ENCODE peak calls at places on chromosomes 3 and 15, in ten cellular contexts. L, X, G, A, N, W, V, D, S and B are unnamed samples.

GRCh38 chr3:184015381-184016019 is 2.2 kb downstream of the ABCC5 start:
- DNase-seq in L (peak), X (no peak), G (no peak), A (peak), N (peak), W (no peak), V (peak), D (no peak), S (no peak), B (no peak)

GRCh38 chr3:190826018-190826417 is 36.5 kb downstream of the GMNC start:
- DNase-seq in L (no peak), X (no peak), G (no peak), A (no peak), N (no peak), W (no peak), V (no peak), D (no peak), S (no peak), B (no peak)

GRCh38 chr15:88605507-88606436 is 15.4 kb upstream of the AEN start:
- DNase-seq in L (no peak), X (peak), G (no peak), A (peak), N (peak), W (peak), V (peak), D (no peak), S (peak), B (peak)

GRCh38 chr3:108300103-108300849 is 3.9 kb downstream of the HHLA2 start:
- DNase-seq in L (no peak), X (no peak), G (no peak), A (no peak), N (no peak), W (no peak), V (no peak), D (no peak), S (no peak), B (no peak)

GRCh38 chr15:47885921-47886320 is 168.6 kb downstream of the SEMA6D start:
- DNase-seq in L (no peak), X (no peak), G (no peak), A (no peak), N (no peak), W (no peak), V (no peak), D (no peak), S (no peak), B (peak)

GRCh38 chr3:13301295-13301987 is 118.7 kb downstream of the NUP210 start:
- DNase-seq in L (no peak), X (no peak), G (no peak), A (no peak), N (no peak), W (no peak), V (no peak), D (no peak), S (no peak), B (peak)

GRCh38 chr3:9290556-9290955 is 41.1 kb upstream of the SRGAP3 start:
- DNase-seq in L (no peak), X (no peak), G (no peak), A (no peak), N (no peak), W (no peak), V (no peak), D (no peak), S (no peak), B (no peak)

GRCh38 chr15:30956216-30956803 is 35.1 kb downstream of the MTMR10 start:
- DNase-seq in L (no peak), X (no peak), G (no peak), A (no peak), N (no peak), W (no peak), V (no peak), D (no peak), S (no peak), B (peak)

GRCh38 chr3:14587733-14588360 is 47.7 kb upstream of the GRIP2 start:
- DNase-seq in L (no peak), X (no peak), G (no peak), A (no peak), N (no peak), W (no peak), V (no peak), D (no peak), S (no peak), B (peak)

GRCh38 chr3:154178172-154178571 is 57.0 kb downstream of the ARHGEF26 start:
- DNase-seq in L (no peak), X (no peak), G (no peak), A (no peak), N (no peak), W (no peak), V (no peak), D (no peak), S (no peak), B (no peak)

GRCh38 chr3:78204977-78205376 is 1165.1 kb downstream of the ROBO2 start:
- DNase-seq in L (no peak), X (peak), G (peak), A (peak), N (peak), W (no peak), V (no peak), D (no peak), S (no peak), B (no peak)

GRCh38 chr15:42348083-42348482 is 11.2 kb upstream of the CAPN3 start:
- DNase-seq in L (no peak), X (no peak), G (no peak), A (no peak), N (no peak), W (no peak), V (no peak), D (no peak), S (no peak), B (no peak)

GRCh38 chr3:153528473-153528872 is 366.4 kb downstream of the RAP2B start:
- DNase-seq in L (no peak), X (no peak), G (no peak), A (no peak), N (no peak), W (no peak), V (no peak), D (no peak), S (no peak), B (no peak)

GRCh38 chr3:197547618-197548017 is 8.2 kb downstream of the BDH1 start:
- DNase-seq in L (no peak), X (no peak), G (no peak), A (no peak), N (no peak), W (no peak), V (peak), D (no peak), S (no peak), B (no peak)

GRCh38 chr3:185900228-185900627 is 37.6 kb downstream of the TRA2B start:
- DNase-seq in L (no peak), X (no peak), G (peak), A (no peak), N (no peak), W (no peak), V (no peak), D (no peak), S (no peak), B (peak)

GRCh38 chr3:13825317-13825590 is 54.6 kb downstream of the WNT7A start:
- DNase-seq in L (no peak), X (no peak), G (no peak), A (no peak), N (no peak), W (no peak), V (no peak), D (no peak), S (no peak), B (no peak)

GRCh38 chr15:48582472-48583235 is 62.9 kb downstream of the FBN1 start:
- DNase-seq in L (no peak), X (no peak), G (peak), A (peak), N (no peak), W (no peak), V (no peak), D (no peak), S (no peak), B (peak)

GRCh38 chr3:13600950-13601691 is 52.2 kb downstream of the FBLN2 start:
- DNase-seq in L (no peak), X (no peak), G (no peak), A (no peak), N (no peak), W (no peak), V (no peak), D (no peak), S (no peak), B (peak)

GRCh38 chr3:11544413-11545181 is 99.1 kb downstream of the VGLL4 start:
- DNase-seq in L (no peak), X (no peak), G (no peak), A (no peak), N (no peak), W (no peak), V (peak), D (no peak), S (no peak), B (no peak)

GRCh38 chr15:78641876-78642275 is 866 bp upstream of the CHRNB4 start:
- DNase-seq in L (no peak), X (no peak), G (no peak), A (no peak), N (no peak), W (no peak), V (no peak), D (no peak), S (no peak), B (no peak)

GRCh38 chr15:58864602-58865419 is 68.7 kb downstream of the SLTM start:
- DNase-seq in L (peak), X (no peak), G (no peak), A (no peak), N (no peak), W (no peak), V (peak), D (no peak), S (no peak), B (no peak)

GRCh38 chr3:117871934-117872333 is 1162.4 kb downstream of the TUSC7 start:
- DNase-seq in L (no peak), X (no peak), G (no peak), A (no peak), N (no peak), W (no peak), V (no peak), D (no peak), S (no peak), B (no peak)

GRCh38 chr3:185280572-185281365 is 26.9 kb upstream of the EHHADH start:
- DNase-seq in L (peak), X (peak), G (no peak), A (peak), N (peak), W (no peak), V (no peak), D (no peak), S (no peak), B (peak)

GRCh38 chr3:14256561-14257342 is 78.1 kb downstream of the LSM3 start:
- DNase-seq in L (no peak), X (peak), G (no peak), A (no peak), N (no peak), W (no peak), V (peak), D (no peak), S (no peak), B (no peak)

GRCh38 chr3:115989927-115990326 is 366.6 kb downstream of the GAP43 start:
- DNase-seq in L (no peak), X (no peak), G (no peak), A (no peak), N (no peak), W (no peak), V (no peak), D (no peak), S (no peak), B (no peak)

GRCh38 chr15:101027273-101027901 is 108.2 kb downstream of the LRRK1 start:
- DNase-seq in L (no peak), X (no peak), G (no peak), A (no peak), N (no peak), W (no peak), V (peak), D (no peak), S (no peak), B (no peak)

GRCh38 chr3:37183976-37184375 is 9.6 kb upstream of the LRRFIP2 start:
- DNase-seq in L (no peak), X (peak), G (no peak), A (no peak), N (no peak), W (no peak), V (no peak), D (no peak), S (no peak), B (no peak)

GRCh38 chr3:47782538-47783308 is 1.0 kb upstream of the SMARCC1 start:
- DNase-seq in L (no peak), X (no peak), G (no peak), A (no peak), N (no peak), W (no peak), V (no peak), D (no peak), S (no peak), B (no peak)